ENCODE peak calls at places on chromosomes 11 and 22, in seven cellular contexts. H is GM23248, V is SK-N-SH, P is neural progenitor cell, K is K562, I is PC-9, A is endothelial cell of umbilical vein. D is an unnamed sample.

GRCh38 chr11:108122166-108122628 is 830 bp downstream of the ACAT1 start:
- DNase-seq in P (peak; percentile 31), I (no peak), V (peak; percentile 10), A (no peak), K (no peak), H (peak; percentile 57), D (no peak)

GRCh38 chr22:37906364-37907008 is 389 bp downstream of the MICALL1 start:
- DNase-seq in A (no peak), K (peak; percentile 74), H (peak; percentile 49), V (peak; percentile 78), P (peak; percentile 55), I (peak; percentile 38), D (peak; percentile 29)

GRCh38 chr22:39935622-39936021 is 24.6 kb upstream of the TMA7B start:
- DNase-seq in I (no peak), H (no peak), V (no peak), P (peak; percentile 55), A (no peak), K (no peak), D (no peak)

GRCh38 chr22:49518436-49518970 is 309.2 kb downstream of the BRD1 start:
- DNase-seq in V (no peak), H (no peak), A (no peak), P (no peak), K (no peak), I (no peak), D (no peak)

GRCh38 chr22:27397948-27398330 is 403.6 kb downstream of the MN1 start:
- DNase-seq in H (peak; percentile 64), V (no peak), A (no peak), K (no peak), I (no peak), P (no peak), D (no peak)

GRCh38 chr11:98564881-98565280 is 455.9 kb upstream of the CNTN5 start:
- DNase-seq in K (no peak), P (no peak), V (no peak), A (no peak), I (no peak), H (no peak), D (no peak)

GRCh38 chr22:49307870-49308269 is 519.8 kb downstream of the BRD1 start:
- DNase-seq in K (no peak), H (no peak), A (no peak), I (no peak), V (no peak), P (no peak), D (no peak)

GRCh38 chr11:128379587-128380279 is 207.6 kb downstream of the ETS1 start:
- DNase-seq in V (peak; percentile 28), I (no peak), A (no peak), K (no peak), H (no peak), P (no peak), D (peak; percentile 27)

GRCh38 chr11:96310236-96310635 is 32.8 kb downstream of the MAML2 start:
- DNase-seq in P (no peak), K (no peak), I (no peak), V (no peak), A (no peak), H (no peak), D (no peak)

GRCh38 chr11:118078972-118079411 is 2.1 kb downstream of the TMPRSS4 start:
- DNase-seq in I (no peak), H (no peak), P (no peak), V (no peak), A (no peak), K (no peak), D (no peak)

GRCh38 chr11:16081756-16082531 is 274.4 kb downstream of the SOX6 start:
- DNase-seq in P (peak; percentile 55), A (no peak), V (peak; percentile 21), K (no peak), H (no peak), I (no peak), D (no peak)

DNA sequence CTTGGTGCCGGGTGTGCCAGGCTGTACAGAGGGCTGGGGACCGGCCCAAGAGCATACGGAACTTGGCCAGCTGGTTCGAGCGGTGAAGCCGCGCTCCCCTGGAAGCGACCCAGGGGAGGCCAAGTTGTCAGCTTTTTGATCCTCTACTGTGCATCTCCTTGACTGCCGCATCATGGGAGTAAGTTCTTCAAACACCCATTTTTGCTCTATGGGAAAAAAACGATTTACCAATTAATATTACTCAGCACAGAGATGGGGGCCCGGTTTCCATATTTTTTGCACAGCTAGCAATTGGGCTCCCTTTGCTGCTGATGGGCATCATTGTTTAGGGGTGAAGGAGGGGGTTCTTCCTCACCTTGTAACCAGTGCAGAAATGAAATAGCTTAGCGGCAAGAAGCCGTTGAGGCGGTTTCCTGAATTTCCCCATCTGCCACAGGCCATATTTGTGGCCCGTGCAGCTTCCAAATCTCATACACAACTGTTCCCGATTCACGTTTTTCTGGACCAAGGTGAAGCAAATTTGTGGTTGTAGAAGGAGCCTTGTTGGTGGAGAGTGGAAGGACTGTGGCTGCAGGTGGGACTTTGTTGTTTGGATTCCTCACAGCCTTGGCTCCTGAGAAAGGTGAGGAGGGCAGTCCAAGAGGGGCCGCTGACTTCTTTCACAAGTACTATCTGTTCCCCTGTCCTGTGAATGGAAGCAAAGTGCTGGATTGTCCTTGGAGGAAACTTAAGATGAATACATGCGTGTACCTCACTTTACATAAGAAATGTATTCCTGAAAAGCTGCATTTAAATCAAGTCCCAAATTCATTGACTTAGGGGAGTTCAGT is 2.1 kb downstream of the FUT4 start:
- DNase-seq in K (no peak), I (no peak), V (no peak), P (no peak), A (no peak), H (peak; percentile 68), D (peak; percentile 6)
- H2AFZ ChIP-seq in K (no peak overlapping the region), I (peak overlapping the region; percentile 95), V (no peak overlapping the region), P (no peak overlapping the region), A (no peak overlapping the region), H (peak overlapping the region; percentile 85), D (no peak overlapping the region)

DNA sequence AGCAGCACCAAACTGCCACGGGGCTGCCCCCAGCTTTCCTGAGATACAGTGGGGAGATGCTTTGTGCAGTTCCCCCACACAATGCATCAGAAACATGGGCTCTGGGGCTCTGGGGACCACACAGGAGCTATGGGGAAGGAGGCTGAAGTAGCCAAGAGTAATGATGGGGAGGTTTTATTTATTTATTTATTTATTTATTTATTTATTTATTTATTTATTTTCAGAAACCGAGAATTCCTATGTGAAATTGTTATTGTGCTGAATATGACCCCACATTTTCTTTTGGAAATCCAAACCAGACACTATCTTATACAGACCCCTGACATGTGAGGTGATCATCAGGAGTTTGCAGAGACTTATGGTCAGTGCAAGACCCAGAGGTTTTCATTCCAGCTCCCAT is 84.4 kb downstream of the MTNR1B start:
- DNase-seq in P (no peak), A (no peak), V (no peak), H (no peak), K (no peak), I (no peak), D (no peak)
- H2AFZ ChIP-seq in P (no peak overlapping the region), A (no peak overlapping the region), V (no peak overlapping the region), H (no peak overlapping the region), K (no peak overlapping the region), I (no peak overlapping the region), D (no peak overlapping the region)

GRCh38 chr11:8717876-8718753 is 35.5 kb downstream of the RPL27A start:
- DNase-seq in K (no peak), H (peak; percentile 83), V (no peak), P (no peak), A (peak; percentile 78), I (peak; percentile 57), D (no peak)
- H2AFZ ChIP-seq in K (peak overlapping the region; percentile 89), H (peak overlapping the region; percentile 71), V (no peak overlapping the region), P (no peak overlapping the region), A (peak overlapping the region; percentile 69), I (peak overlapping the region; percentile 68), D (no peak overlapping the region)

GRCh38 chr11:62370743-62371440 is 33.6 kb downstream of the ASRGL1 start:
- DNase-seq in P (no peak), A (no peak), K (no peak), V (no peak), I (no peak), H (no peak), D (no peak)
- H2AFZ ChIP-seq in P (no peak overlapping the region), A (no peak overlapping the region), K (no peak overlapping the region), V (no peak overlapping the region), I (no peak overlapping the region), H (no peak overlapping the region), D (no peak overlapping the region)

GRCh38 chr11:28245131-28245530 is 136.9 kb downstream of the METTL15 start:
- DNase-seq in K (no peak), P (no peak), V (no peak), H (peak; percentile 23), I (no peak), A (no peak), D (no peak)

GRCh38 chr11:28241760-28242159 is 133.6 kb downstream of the METTL15 start:
- DNase-seq in H (no peak), V (no peak), K (no peak), P (no peak), I (no peak), A (no peak), D (no peak)

GRCh38 chr11:28243057-28243456 is 134.9 kb downstream of the METTL15 start:
- DNase-seq in V (no peak), K (no peak), P (no peak), I (no peak), H (peak; percentile 26), A (no peak), D (no peak)

GRCh38 chr11:28243596-28243995 is 135.4 kb downstream of the METTL15 start:
- DNase-seq in P (no peak), A (no peak), H (peak; percentile 42), K (no peak), I (no peak), V (no peak), D (no peak)

DNA sequence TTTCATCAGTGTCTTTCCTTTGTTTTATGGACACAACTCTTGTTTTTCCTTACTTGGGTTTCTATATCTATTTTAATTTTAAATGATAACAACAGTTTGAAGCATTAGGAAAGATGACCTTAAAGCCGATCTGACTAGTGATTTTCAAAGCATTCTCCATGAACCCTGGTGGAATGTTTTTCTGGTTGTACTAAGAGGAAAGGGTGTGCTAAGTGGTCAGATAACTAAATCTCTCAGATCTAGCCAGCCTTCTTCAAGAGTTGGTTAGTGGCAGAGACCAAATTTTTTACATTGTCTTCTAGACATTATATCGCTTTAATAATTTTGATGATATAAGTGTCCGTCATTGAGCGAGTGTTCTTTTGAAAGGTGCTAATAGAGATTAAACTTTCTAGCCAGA is 134.4 kb downstream of the METTL15 start:
- DNase-seq in H (no peak), P (no peak), V (no peak), I (no peak), K (no peak), A (no peak), D (no peak)
- H2AFZ ChIP-seq in H (peak overlapping the region; percentile 7), P (no peak overlapping the region), V (no peak overlapping the region), I (no peak overlapping the region), K (no peak overlapping the region), A (no peak overlapping the region), D (no peak overlapping the region)

GRCh38 chr11:459511-460220 is 9.6 kb downstream of the PTDSS2 start:
- DNase-seq in A (no peak), V (no peak), H (no peak), K (no peak), I (no peak), P (no peak), D (no peak)
- H2AFZ ChIP-seq in A (no peak overlapping the region), V (no peak overlapping the region), H (no peak overlapping the region), K (no peak overlapping the region), I (no peak overlapping the region), P (no peak overlapping the region), D (no peak overlapping the region)

DNA sequence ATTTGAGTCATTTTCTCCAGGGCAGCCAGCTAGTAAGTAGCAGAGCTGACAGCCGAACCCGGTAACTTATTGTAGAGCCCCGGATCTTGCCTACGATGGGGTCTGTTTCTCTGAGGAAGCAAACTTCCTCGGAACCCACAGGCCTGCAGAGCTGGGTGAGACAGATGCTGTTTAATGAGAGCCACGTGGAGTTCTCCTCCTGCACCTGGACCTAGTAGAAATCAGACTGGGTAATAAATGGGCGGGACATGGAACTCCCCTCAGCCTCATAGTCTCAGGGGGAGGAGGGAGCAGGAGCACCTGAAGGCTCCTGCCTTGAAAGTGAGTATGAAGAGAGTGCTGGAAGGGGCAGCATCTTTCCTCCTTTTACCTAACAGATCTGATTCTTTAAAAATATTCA is at the start of gene IZUMO1R:
- DNase-seq in H (no peak), V (no peak), K (no peak), A (no peak), I (no peak), P (no peak), D (no peak)
- H2AFZ ChIP-seq in H (no peak within 1 kb of the TSS), V (peak within 1 kb of the TSS; percentile 62), K (no peak within 1 kb of the TSS), A (no peak within 1 kb of the TSS), I (no peak within 1 kb of the TSS), P (no peak within 1 kb of the TSS), D (no peak within 1 kb of the TSS)

D was measured in DND-41.